ENCODE peak calls at places on chromosomes 11 and 22, in four cellular contexts. B is endothelial cell of umbilical vein, W is EL, X is ACHN. N is an unnamed sample.

GRCh38 chr22:41966607-41967240 is 2.5 kb upstream of the SEPTIN3 start:
- DNase-seq in W (peak; percentile 98), X (peak; percentile 87), B (peak; percentile 72), N (peak; percentile 91)

GRCh38 chr11:130634981-130635473 is 186.6 kb downstream of the ADAMTS15 start:
- DNase-seq in X (peak; percentile 25), W (peak; percentile 75), B (peak; percentile 43), N (no peak)

GRCh38 chr22:33126881-33127280 is 68.7 kb upstream of the SYN3 start:
- DNase-seq in X (peak; percentile 1), W (no peak), B (no peak), N (peak; percentile 13)

GRCh38 chr11:76123243-76123642 is 83.1 kb downstream of the WNT11 start:
- DNase-seq in X (no peak), B (no peak), W (peak; percentile 17), N (peak; percentile 64)

GRCh38 chr11:34926101-34926830 is 9.8 kb downstream of the PDHX start:
- DNase-seq in X (peak; percentile 59), B (peak; percentile 67), W (peak; percentile 66), N (peak; percentile 72)

GRCh38 chr11:87359401-87359800 is 321.7 kb downstream of the TMEM135 start:
- DNase-seq in B (no peak), X (no peak), W (no peak), N (no peak)

GRCh38 chr22:21754523-21755128 is 19.0 kb upstream of the YPEL1 start:
- DNase-seq in X (no peak), B (no peak), W (no peak), N (no peak)

GRCh38 chr22:45818130-45819085 is 146.8 kb downstream of the ATXN10 start:
- DNase-seq in W (no peak), X (no peak), B (no peak), N (no peak)

GRCh38 chr22:25728064-25728463 is 13.9 kb upstream of the MYO18B start:
- DNase-seq in X (no peak), W (no peak), B (no peak), N (no peak)

GRCh38 chr11:40688369-40688768 is 771.1 kb downstream of the LRRC4C start:
- DNase-seq in W (no peak), X (no peak), B (no peak), N (no peak)

GRCh38 chr11:1847006-1847735 is 5.7 kb upstream of the LSP1 start:
- DNase-seq in X (no peak), B (no peak), W (no peak), N (no peak)

GRCh38 chr11:64745219-64745522 is 1.2 kb upstream of the RASGRP2 start:
- DNase-seq in B (peak; percentile 32), W (no peak), X (no peak), N (no peak)

N was measured in trophoblast cell.